ENCODE peak calls at places on chromosome 20, in four cellular contexts. One of them, this sample, is unnamed.

GRCh38 chr20:23773579-23773978 is 22.8 kb upstream of the CST1 start:
- DNase-seq in HepG2: no peak
- DNase-seq in GM12878: no peak
- DNase-seq in K562: no peak
- DNase-seq in this sample: no peak

GRCh38 chr20:62645613-62646012 is 3.3 kb downstream of the SLCO4A1 start:
- DNase-seq in HepG2: no peak
- DNase-seq in GM12878: no peak
- DNase-seq in K562: no peak
- DNase-seq in this sample: no peak

GRCh38 chr20:31637660-31638059 is at the start of gene COX4I2:
- DNase-seq in HepG2: no peak
- DNase-seq in GM12878: no peak
- DNase-seq in K562: no peak
- DNase-seq in this sample: no peak

GRCh38 chr20:25285091-25285647 is 37.3 kb downstream of the PYGB start:
- DNase-seq in HepG2: no peak
- DNase-seq in GM12878: no peak
- DNase-seq in K562: no peak
- DNase-seq in this sample: no peak

GRCh38 chr20:51354769-51355319 is 187.7 kb downstream of the NFATC2 start:
- DNase-seq in HepG2: no peak
- DNase-seq in GM12878: no peak
- DNase-seq in K562: no peak
- DNase-seq in this sample: no peak

GRCh38 chr20:25695532-25696383 is 895 bp downstream of the ZNF337 start:
- DNase-seq in HepG2: no peak
- DNase-seq in GM12878: no peak
- DNase-seq in K562: no peak
- DNase-seq in this sample: no peak

GRCh38 chr20:33130553-33130952 is 37.4 kb upstream of the BPIFA2 start:
- DNase-seq in HepG2: no peak
- DNase-seq in GM12878: no peak
- DNase-seq in K562: no peak
- DNase-seq in this sample: no peak

GRCh38 chr20:57667924-57668782 is 41.7 kb downstream of the PMEPA1 start:
- DNase-seq in HepG2: no peak
- DNase-seq in GM12878: no peak
- DNase-seq in K562: no peak
- DNase-seq in this sample: no peak

GRCh38 chr20:35248641-35249475 is 22.4 kb downstream of the MMP24 start:
- DNase-seq in HepG2: no peak
- DNase-seq in GM12878: no peak
- DNase-seq in K562: no peak
- DNase-seq in this sample: no peak
- TF ChIP-seq MYC in HepG2: no peak
- TF ChIP-seq MYC in GM12878: no peak
- TF ChIP-seq MYC in K562: no peak
- TF ChIP-seq MYC in this sample: no peak

GRCh38 chr20:17202030-17202429 is 24.8 kb upstream of the PCSK2 start:
- DNase-seq in HepG2: no peak
- DNase-seq in GM12878: no peak
- DNase-seq in K562: no peak
- DNase-seq in this sample: no peak
- TF ChIP-seq USF2 in HepG2: no peak
- TF ChIP-seq USF2 in GM12878: no peak
- TF ChIP-seq USF2 in K562: no peak
- TF ChIP-seq USF2 in this sample: no peak

GRCh38 chr20:39013662-39014109 is 51.5 kb downstream of the DHX35 start:
- DNase-seq in HepG2: peak
- DNase-seq in GM12878: no peak
- DNase-seq in K562: no peak
- DNase-seq in this sample: no peak
- TF ChIP-seq MYC in HepG2: no peak
- TF ChIP-seq MYC in GM12878: no peak
- TF ChIP-seq MYC in K562: no peak
- TF ChIP-seq MYC in this sample: no peak

DNA sequence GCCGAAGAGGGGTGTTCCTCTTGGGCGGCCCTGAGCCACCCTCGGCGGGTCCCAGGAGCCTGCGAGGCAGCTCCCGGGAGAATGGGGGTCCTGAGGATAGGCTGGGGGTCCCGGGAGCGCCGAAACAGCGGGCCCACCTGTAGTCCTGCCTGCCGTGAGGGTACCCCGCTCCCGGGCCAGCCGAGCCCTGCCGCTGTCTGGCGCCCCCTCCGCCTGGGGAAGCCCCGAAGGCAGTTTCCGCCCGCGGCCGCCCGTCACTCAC is 280 bp downstream of the SPATA2 start:
- DNase-seq in HepG2: no peak
- DNase-seq in GM12878: no peak
- DNase-seq in K562: no peak
- DNase-seq in this sample: no peak
- TF ChIP-seq USF2 in HepG2: no peak
- TF ChIP-seq USF2 in GM12878: no peak
- TF ChIP-seq USF2 in K562: no peak
- TF ChIP-seq USF2 in this sample: no peak

DNA sequence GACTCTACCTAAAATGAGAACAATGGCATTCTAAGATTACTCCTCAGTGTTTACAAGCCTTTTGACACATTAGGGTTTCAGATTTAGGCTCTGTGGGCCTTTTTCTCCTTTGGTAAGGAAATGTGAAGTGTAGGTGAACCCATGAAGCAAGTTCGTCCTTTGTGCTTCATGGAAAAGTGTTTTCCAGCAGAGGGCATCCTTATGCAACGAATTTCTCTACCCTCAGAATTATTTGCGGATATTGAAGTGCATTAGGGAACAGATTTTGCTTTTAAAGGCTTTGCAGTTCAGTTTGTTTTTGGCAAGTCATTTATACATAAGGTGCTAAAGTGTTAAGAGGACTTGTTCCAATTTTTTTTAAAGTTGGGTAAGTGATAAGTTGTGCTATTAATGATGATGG is 55.7 kb upstream of the FERMT1 start:
- DNase-seq in HepG2: peak
- DNase-seq in GM12878: no peak
- DNase-seq in K562: no peak
- DNase-seq in this sample: no peak
- TF ChIP-seq MYC in HepG2: no peak
- TF ChIP-seq MYC in GM12878: no peak
- TF ChIP-seq MYC in K562: no peak
- TF ChIP-seq MYC in this sample: no peak

GRCh38 chr20:47067776-47068175 is 173.1 kb downstream of the EYA2 start:
- DNase-seq in HepG2: no peak
- DNase-seq in GM12878: no peak
- DNase-seq in K562: no peak
- DNase-seq in this sample: peak

GRCh38 chr20:47073766-47074475 is 179.3 kb downstream of the EYA2 start:
- DNase-seq in HepG2: no peak
- DNase-seq in GM12878: no peak
- DNase-seq in K562: no peak
- DNase-seq in this sample: no peak

GRCh38 chr20:47066484-47067270 is 172.0 kb downstream of the EYA2 start:
- DNase-seq in HepG2: no peak
- DNase-seq in GM12878: no peak
- DNase-seq in K562: no peak
- DNase-seq in this sample: no peak

GRCh38 chr20:47071646-47072185 is 177.1 kb downstream of the EYA2 start:
- DNase-seq in HepG2: no peak
- DNase-seq in GM12878: no peak
- DNase-seq in K562: no peak
- DNase-seq in this sample: no peak

GRCh38 chr20:47070176-47070575 is 175.5 kb downstream of the EYA2 start:
- DNase-seq in HepG2: no peak
- DNase-seq in GM12878: no peak
- DNase-seq in K562: no peak
- DNase-seq in this sample: no peak
- TF ChIP-seq USF2 in HepG2: no peak
- TF ChIP-seq USF2 in GM12878: no peak
- TF ChIP-seq USF2 in K562: no peak
- TF ChIP-seq USF2 in this sample: no peak

GRCh38 chr20:60430516-60431001 is 472.3 kb downstream of the CDH26 start:
- DNase-seq in HepG2: no peak
- DNase-seq in GM12878: no peak
- DNase-seq in K562: no peak
- DNase-seq in this sample: no peak
- TF ChIP-seq MYC in HepG2: no peak
- TF ChIP-seq MYC in GM12878: no peak
- TF ChIP-seq MYC in K562: no peak
- TF ChIP-seq MYC in this sample: no peak

GRCh38 chr20:61557603-61558002 is 305.5 kb downstream of the CDH4 start:
- DNase-seq in HepG2: no peak
- DNase-seq in GM12878: no peak
- DNase-seq in K562: no peak
- DNase-seq in this sample: no peak

GRCh38 chr20:61559706-61560315 is 307.8 kb downstream of the CDH4 start:
- DNase-seq in HepG2: no peak
- DNase-seq in GM12878: no peak
- DNase-seq in K562: no peak
- DNase-seq in this sample: no peak

GRCh38 chr20:61561111-61561830 is 309.2 kb downstream of the CDH4 start:
- DNase-seq in HepG2: no peak
- DNase-seq in GM12878: no peak
- DNase-seq in K562: no peak
- DNase-seq in this sample: no peak

GRCh38 chr20:61560361-61560853 is 308.3 kb downstream of the CDH4 start:
- DNase-seq in HepG2: no peak
- DNase-seq in GM12878: no peak
- DNase-seq in K562: peak
- DNase-seq in this sample: no peak

DNA sequence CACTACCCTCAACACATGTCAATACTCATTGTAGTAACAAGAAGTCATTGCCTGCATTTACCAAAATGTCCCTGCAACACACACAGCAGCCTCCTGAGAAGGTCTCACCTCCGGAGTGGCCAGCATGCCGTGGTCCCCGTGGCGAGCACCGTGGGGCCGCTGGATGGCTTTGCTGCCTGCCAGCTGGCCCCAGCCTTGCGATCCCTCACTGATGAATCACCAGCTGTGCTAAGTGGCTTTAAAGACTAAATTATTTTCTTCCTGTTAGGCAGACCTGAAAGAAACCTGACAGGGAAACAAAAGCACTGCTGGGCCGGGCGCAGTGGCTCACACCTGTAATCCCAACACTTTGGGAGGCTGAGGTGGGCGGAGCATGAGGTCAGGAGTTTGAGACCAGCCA is 306.7 kb downstream of the CDH4 start:
- DNase-seq in HepG2: no peak
- DNase-seq in GM12878: no peak
- DNase-seq in K562: no peak
- DNase-seq in this sample: no peak
- TF ChIP-seq USF2 in HepG2: no peak
- TF ChIP-seq USF2 in GM12878: no peak
- TF ChIP-seq USF2 in K562: no peak
- TF ChIP-seq USF2 in this sample: no peak

DNA sequence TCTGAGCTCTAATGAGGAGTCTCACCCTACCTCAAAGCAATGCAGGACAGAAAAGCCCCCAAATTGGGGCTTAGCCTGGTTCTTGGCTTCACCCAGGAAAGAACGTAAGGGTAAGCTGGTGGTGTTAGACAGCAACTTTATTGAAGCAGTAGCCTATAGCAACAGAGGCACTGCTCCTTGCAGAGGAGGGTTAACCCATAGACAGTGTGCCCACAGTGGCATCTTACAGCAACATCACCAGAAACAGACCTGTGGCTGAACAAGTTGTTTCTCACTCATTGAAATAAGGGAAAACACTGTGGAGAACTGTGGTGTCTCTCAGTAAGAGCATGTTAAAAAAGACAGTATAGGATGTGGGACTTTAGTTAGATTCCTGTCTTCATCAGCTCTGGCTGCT is 80.4 kb upstream of the SPTLC3 start:
- DNase-seq in HepG2: no peak
- DNase-seq in GM12878: no peak
- DNase-seq in K562: no peak
- DNase-seq in this sample: no peak
- TF ChIP-seq MYC in HepG2: no peak
- TF ChIP-seq MYC in GM12878: no peak
- TF ChIP-seq MYC in K562: no peak
- TF ChIP-seq MYC in this sample: no peak

This sample was measured in A549.